ENCODE peak calls at places on chromosomes 16 and 17, in eight cellular contexts. Z, G, V, F, P, U, K and A are unnamed samples.

GRCh38 chr16:84754353-84754856 is 54.6 kb downstream of the USP10 start:
- DNase-seq in Z (no peak), G (peak; percentile 85), V (peak; percentile 93), F (peak; percentile 77), P (peak; percentile 80), U (no peak), K (peak; percentile 69), A (no peak)

GRCh38 chr16:49054606-49055005 is 227.0 kb downstream of the CBLN1 start:
- DNase-seq in Z (no peak), G (no peak), V (no peak), F (no peak), P (no peak), U (no peak), K (no peak), A (no peak)

GRCh38 chr17:77568540-77568939 is 390.0 kb upstream of the TNRC6C start:
- DNase-seq in Z (peak; percentile 6), G (no peak), V (no peak), F (no peak), P (no peak), U (no peak), K (no peak), A (no peak)

GRCh38 chr17:35744830-35745229 is 8.2 kb downstream of the GAS2L2 start:
- DNase-seq in Z (no peak), G (no peak), V (no peak), F (no peak), P (no peak), U (no peak), K (no peak), A (peak; percentile 76)

GRCh38 chr16:65118866-65119265 is 3.0 kb downstream of the CDH11 start:
- DNase-seq in Z (no peak), G (no peak), V (no peak), F (no peak), P (no peak), U (no peak), K (no peak), A (no peak)

GRCh38 chr17:82408938-82409318 is 9.2 kb upstream of the HEXD start:
- DNase-seq in Z (no peak), G (no peak), V (no peak), F (no peak), P (no peak), U (no peak), K (no peak), A (no peak)

GRCh38 chr17:55266051-55266957 is 1.5 kb downstream of the HLF start:
- DNase-seq in Z (no peak), G (peak; percentile 36), V (no peak), F (no peak), P (no peak), U (no peak), K (no peak), A (no peak)

GRCh38 chr17:29585080-29585751 is 4.2 kb downstream of the GIT1 start:
- DNase-seq in Z (no peak), G (no peak), V (no peak), F (no peak), P (no peak), U (no peak), K (no peak), A (no peak)

GRCh38 chr17:82400206-82400605 is 17.9 kb upstream of the HEXD start:
- DNase-seq in Z (no peak), G (no peak), V (no peak), F (no peak), P (no peak), U (no peak), K (no peak), A (no peak)

GRCh38 chr16:27982184-27982583 is 81.3 kb downstream of the GSG1L start:
- DNase-seq in Z (peak; percentile 15), G (no peak), V (no peak), F (no peak), P (no peak), U (no peak), K (no peak), A (peak; percentile 1)

GRCh38 chr17:78325076-78325712 is 34.7 kb downstream of the SOCS3 start:
- DNase-seq in Z (no peak), G (no peak), V (no peak), F (no peak), P (no peak), U (no peak), K (no peak), A (peak; percentile 94)

GRCh38 chr16:54742436-54742835 is 188.2 kb upstream of the IRX5 start:
- DNase-seq in Z (no peak), G (no peak), V (no peak), F (no peak), P (no peak), U (no peak), K (no peak), A (no peak)

GRCh38 chr17:73639926-73640325 is 4.3 kb downstream of the SDK2 start:
- DNase-seq in Z (no peak), G (no peak), V (no peak), F (no peak), P (no peak), U (no peak), K (no peak), A (no peak)

GRCh38 chr17:15351925-15352324 is 10.5 kb upstream of the TEKT3 start:
- DNase-seq in Z (no peak), G (no peak), V (no peak), F (no peak), P (no peak), U (no peak), K (no peak), A (no peak)

GRCh38 chr16:63684116-63684515 is 1437.7 kb downstream of the CDH11 start:
- DNase-seq in Z (no peak), G (no peak), V (no peak), F (no peak), P (no peak), U (no peak), K (no peak), A (no peak)

GRCh38 chr17:36628576-36628975 is 27.2 kb downstream of the MRM1 start:
- DNase-seq in Z (no peak), G (no peak), V (no peak), F (no peak), P (no peak), U (no peak), K (no peak), A (no peak)

GRCh38 chr17:81132770-81133723 is 32.3 kb upstream of the PVALEF start:
- DNase-seq in Z (no peak), G (peak; percentile 83), V (no peak), F (no peak), P (no peak), U (no peak), K (no peak), A (no peak)

GRCh38 chr17:77090476-77090875 is 50.3 kb upstream of the SEC14L1 start:
- DNase-seq in Z (no peak), G (no peak), V (no peak), F (no peak), P (no peak), U (no peak), K (no peak), A (no peak)

GRCh38 chr17:19787733-19788357 is 39.7 kb upstream of the ALDH3A1 start:
- DNase-seq in Z (no peak), G (no peak), V (no peak), F (no peak), P (no peak), U (no peak), K (no peak), A (no peak)

GRCh38 chr16:67647111-67647651 is 2.2 kb downstream of the CARMIL2 start:
- DNase-seq in Z (no peak), G (no peak), V (no peak), F (no peak), P (no peak), U (no peak), K (no peak), A (no peak)